ENCODE peak calls at places on chromosome 5, in four cellular contexts. One of them, this sample, is unnamed.

GRCh38 chr5:95486185-95486584 is 68.6 kb downstream of the SKIC3 start:
- DNase-seq in IMR-90: no peak
- DNase-seq in H1: no peak
- DNase-seq in H9: peak
- DNase-seq in this sample: peak

GRCh38 chr5:128708841-128709240 is 170.8 kb upstream of the FBN2 start:
- DNase-seq in H9: no peak
- DNase-seq in IMR-90: no peak
- DNase-seq in H1: no peak
- DNase-seq in this sample: no peak

GRCh38 chr5:149161026-149161687 is 19.9 kb downstream of the ABLIM3 start:
- DNase-seq in IMR-90: no peak
- DNase-seq in H1: no peak
- DNase-seq in H9: no peak
- DNase-seq in this sample: no peak

GRCh38 chr5:36444582-36444999 is 142.9 kb upstream of the RANBP3L start:
- DNase-seq in H1: no peak
- DNase-seq in H9: no peak
- DNase-seq in IMR-90: no peak
- DNase-seq in this sample: no peak

GRCh38 chr5:150122536-150123481 is 32.8 kb downstream of the PDGFRB start:
- DNase-seq in IMR-90: no peak
- DNase-seq in H9: no peak
- DNase-seq in H1: no peak
- DNase-seq in this sample: no peak

GRCh38 chr5:143986567-143987242 is 174.7 kb downstream of the HMHB1 start:
- DNase-seq in H1: no peak
- DNase-seq in IMR-90: peak
- DNase-seq in H9: no peak
- DNase-seq in this sample: peak

GRCh38 chr5:107952450-107952849 is 281.7 kb upstream of the EFNA5 start:
- DNase-seq in H1: no peak
- DNase-seq in H9: no peak
- DNase-seq in IMR-90: no peak
- DNase-seq in this sample: no peak

GRCh38 chr5:124451721-124452383 is 294.6 kb downstream of the ZNF608 start:
- DNase-seq in H1: no peak
- DNase-seq in H9: no peak
- DNase-seq in IMR-90: no peak
- DNase-seq in this sample: no peak

GRCh38 chr5:170137694-170138214 is 32.1 kb downstream of the FOXI1 start:
- DNase-seq in IMR-90: no peak
- DNase-seq in H1: no peak
- DNase-seq in H9: no peak
- DNase-seq in this sample: no peak

GRCh38 chr5:8756498-8757084 is 789.3 kb downstream of the SEMA5A start:
- DNase-seq in IMR-90: peak
- DNase-seq in H1: peak
- DNase-seq in H9: peak
- DNase-seq in this sample: peak

GRCh38 chr5:112669328-112669963 is 68.2 kb upstream of the APC start:
- DNase-seq in H1: no peak
- DNase-seq in IMR-90: no peak
- DNase-seq in H9: no peak
- DNase-seq in this sample: no peak

GRCh38 chr5:74919487-74919886 is 53.3 kb upstream of the FAM169A start:
- DNase-seq in H9: no peak
- DNase-seq in H1: no peak
- DNase-seq in IMR-90: peak
- DNase-seq in this sample: peak

GRCh38 chr5:51960617-51961115 is 577.4 kb downstream of the ISL1 start:
- DNase-seq in IMR-90: no peak
- DNase-seq in H9: no peak
- DNase-seq in H1: no peak
- DNase-seq in this sample: peak

GRCh38 chr5:51279983-51280382 is 103.3 kb upstream of the ISL1 start:
- DNase-seq in H1: no peak
- DNase-seq in IMR-90: no peak
- DNase-seq in H9: no peak
- DNase-seq in this sample: peak

GRCh38 chr5:10789021-10789420 is 28.0 kb upstream of the DAP start:
- DNase-seq in H1: no peak
- DNase-seq in H9: no peak
- DNase-seq in IMR-90: peak
- DNase-seq in this sample: peak

GRCh38 chr5:31048282-31048974 is 145.1 kb upstream of the CDH6 start:
- DNase-seq in IMR-90: no peak
- DNase-seq in H1: no peak
- DNase-seq in H9: no peak
- DNase-seq in this sample: no peak

GRCh38 chr5:149700347-149700746 is 29.8 kb upstream of the PPARGC1B start:
- DNase-seq in H1: no peak
- DNase-seq in H9: no peak
- DNase-seq in IMR-90: no peak
- DNase-seq in this sample: no peak

GRCh38 chr5:41843456-41844112 is 26.6 kb downstream of the OXCT1 start:
- DNase-seq in H1: no peak
- DNase-seq in H9: no peak
- DNase-seq in IMR-90: peak
- DNase-seq in this sample: peak

GRCh38 chr5:108459661-108460170 is 77.8 kb upstream of the FBXL17 start:
- DNase-seq in H9: no peak
- DNase-seq in H1: no peak
- DNase-seq in IMR-90: no peak
- DNase-seq in this sample: peak

GRCh38 chr5:74316064-74316586 is 324.4 kb downstream of the ENC1 start:
- DNase-seq in H9: peak
- DNase-seq in IMR-90: peak
- DNase-seq in H1: peak
- DNase-seq in this sample: peak

GRCh38 chr5:174430940-174431339 is 293.4 kb upstream of the MSX2 start:
- DNase-seq in IMR-90: no peak
- DNase-seq in H9: no peak
- DNase-seq in H1: no peak
- DNase-seq in this sample: no peak

GRCh38 chr5:52837591-52838001 is 49.9 kb downstream of the ITGA1 start:
- DNase-seq in IMR-90: peak
- DNase-seq in H1: no peak
- DNase-seq in H9: no peak
- DNase-seq in this sample: no peak

GRCh38 chr5:130104895-130105684 is 200.8 kb downstream of the CHSY3 start:
- DNase-seq in H9: no peak
- DNase-seq in H1: no peak
- DNase-seq in IMR-90: peak
- DNase-seq in this sample: no peak

GRCh38 chr5:173247050-173247449 is 12.0 kb upstream of the NKX2-5 start:
- DNase-seq in H9: no peak
- DNase-seq in IMR-90: no peak
- DNase-seq in H1: no peak
- DNase-seq in this sample: no peak

GRCh38 chr5:106525438-106525837 is 1145.3 kb downstream of the EFNA5 start:
- DNase-seq in H1: no peak
- DNase-seq in H9: no peak
- DNase-seq in IMR-90: no peak
- DNase-seq in this sample: no peak

GRCh38 chr5:54904425-54904824 is 81.0 kb downstream of the ESM1 start:
- DNase-seq in H9: peak
- DNase-seq in IMR-90: peak
- DNase-seq in H1: no peak
- DNase-seq in this sample: peak

GRCh38 chr5:1037123-1037670 is 28.6 kb downstream of the NKD2 start:
- DNase-seq in H9: no peak
- DNase-seq in IMR-90: no peak
- DNase-seq in H1: no peak
- DNase-seq in this sample: no peak

GRCh38 chr5:172322028-172322965 is 38.7 kb upstream of the UBTD2 start:
- DNase-seq in H1: no peak
- DNase-seq in H9: no peak
- DNase-seq in IMR-90: no peak
- DNase-seq in this sample: no peak

GRCh38 chr5:96209829-96210228 is 223.2 kb downstream of the PCSK1 start:
- DNase-seq in IMR-90: peak
- DNase-seq in H1: no peak
- DNase-seq in H9: no peak
- DNase-seq in this sample: no peak

GRCh38 chr5:76325876-76326491 is 77.1 kb upstream of the IQGAP2 start:
- DNase-seq in IMR-90: no peak
- DNase-seq in H1: no peak
- DNase-seq in H9: no peak
- DNase-seq in this sample: no peak
- H3K4me2 ChIP-seq in IMR-90: no peak
- H3K4me2 ChIP-seq in H1: peak
- H3K4me2 ChIP-seq in H9: peak
- H3K4me2 ChIP-seq in this sample: no peak

GRCh38 chr5:72188176-72188575 is 80.9 kb downstream of the MAP1B start:
- DNase-seq in IMR-90: no peak
- DNase-seq in H1: no peak
- DNase-seq in H9: no peak
- DNase-seq in this sample: no peak
- H3K56ac ChIP-seq in IMR-90: no peak
- H3K56ac ChIP-seq in H1: no peak
- H3K56ac ChIP-seq in H9: no peak
- H3K56ac ChIP-seq in this sample: no peak

GRCh38 chr5:44388504-44389409 is 463 bp downstream of the FGF10 start:
- DNase-seq in H1: no peak
- DNase-seq in H9: peak
- DNase-seq in IMR-90: peak
- DNase-seq in this sample: peak

GRCh38 chr5:44390332-44390731 is 1.1 kb upstream of the FGF10 start:
- DNase-seq in H1: no peak
- DNase-seq in IMR-90: no peak
- DNase-seq in H9: no peak
- DNase-seq in this sample: peak

GRCh38 chr5:44387911-44388310 is 1.3 kb downstream of the FGF10 start:
- DNase-seq in H9: peak
- DNase-seq in H1: no peak
- DNase-seq in IMR-90: no peak
- DNase-seq in this sample: peak

GRCh38 chr5:44387391-44387790 is 1.8 kb downstream of the FGF10 start:
- DNase-seq in H1: no peak
- DNase-seq in H9: no peak
- DNase-seq in IMR-90: no peak
- DNase-seq in this sample: peak

DNA sequence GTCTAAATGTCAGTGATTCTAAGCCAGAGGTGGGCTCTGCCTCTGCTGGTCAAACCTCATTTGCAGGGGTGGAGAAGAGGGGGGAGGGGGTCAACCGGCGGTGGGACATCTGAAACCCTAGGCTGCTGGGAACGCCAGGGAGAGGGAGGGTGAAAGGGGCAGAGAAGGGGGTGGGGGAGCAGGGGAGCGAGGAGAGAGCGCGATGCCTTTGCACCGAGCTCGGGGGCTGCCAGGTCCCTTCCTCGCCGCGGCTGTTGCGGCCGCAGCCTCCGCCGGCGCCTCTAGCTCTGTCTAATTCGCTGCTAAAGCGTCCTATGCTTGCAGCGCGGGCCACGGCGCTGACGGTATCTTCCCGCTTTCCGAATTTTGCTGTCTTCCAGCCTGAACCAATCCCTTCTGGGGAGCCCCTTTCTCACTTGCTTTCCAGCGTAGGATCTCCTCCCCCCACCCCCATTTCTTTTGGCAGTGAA is at the start of gene FGF10:
- DNase-seq in H9: peak
- DNase-seq in IMR-90: no peak
- DNase-seq in H1: peak
- DNase-seq in this sample: peak
- H3K9ac ChIP-seq in H9: peak
- H3K9ac ChIP-seq in IMR-90: no peak
- H3K9ac ChIP-seq in H1: no peak
- H3K9ac ChIP-seq in this sample: peak

GRCh38 chr5:33806736-33807442 is 84.9 kb downstream of the ADAMTS12 start:
- DNase-seq in H9: no peak
- DNase-seq in H1: no peak
- DNase-seq in IMR-90: peak
- DNase-seq in this sample: no peak
- H3K4me2 ChIP-seq in H9: no peak
- H3K4me2 ChIP-seq in H1: no peak
- H3K4me2 ChIP-seq in IMR-90: peak
- H3K4me2 ChIP-seq in this sample: no peak